ENCODE peak calls at places on chromosomes 1 and 21, in four cellular contexts. One of them, this sample, is unnamed.

GRCh38 chr1:39158330-39159086 is 46.0 kb upstream of the MACF1 start:
- DNase-seq in body of pancreas: peak; percentile 90
- DNase-seq in colonic mucosa: peak; percentile 95
- DNase-seq in uterus: no peak
- DNase-seq in this sample: peak; percentile 43

GRCh38 chr1:199970125-199970524 is 57.4 kb upstream of the NR5A2 start:
- DNase-seq in body of pancreas: no peak
- DNase-seq in colonic mucosa: no peak
- DNase-seq in uterus: no peak
- DNase-seq in this sample: no peak

GRCh38 chr1:81142099-81142776 is 658.5 kb upstream of the ADGRL2 start:
- DNase-seq in body of pancreas: no peak
- DNase-seq in colonic mucosa: no peak
- DNase-seq in uterus: no peak
- DNase-seq in this sample: no peak

GRCh38 chr1:28248273-28249012 is 10.9 kb upstream of the SESN2 start:
- DNase-seq in body of pancreas: peak; percentile 88
- DNase-seq in colonic mucosa: peak; percentile 93
- DNase-seq in uterus: peak; percentile 85
- DNase-seq in this sample: peak; percentile 63

GRCh38 chr1:12547586-12548225 is 70.3 kb downstream of the DHRS3 start:
- DNase-seq in body of pancreas: no peak
- DNase-seq in colonic mucosa: no peak
- DNase-seq in uterus: no peak
- DNase-seq in this sample: no peak

GRCh38 chr1:30655672-30656071 is 67.7 kb downstream of the MATN1 start:
- DNase-seq in body of pancreas: no peak
- DNase-seq in colonic mucosa: no peak
- DNase-seq in uterus: no peak
- DNase-seq in this sample: no peak

GRCh38 chr1:23590058-23590783 is 30.9 kb upstream of the ID3 start:
- DNase-seq in body of pancreas: no peak
- DNase-seq in colonic mucosa: no peak
- DNase-seq in uterus: no peak
- DNase-seq in this sample: no peak

GRCh38 chr1:60989745-60990718 is 92.3 kb upstream of the NFIA start:
- DNase-seq in body of pancreas: peak; percentile 32
- DNase-seq in colonic mucosa: no peak
- DNase-seq in uterus: peak; percentile 67
- DNase-seq in this sample: no peak

GRCh38 chr1:158329807-158330206 is 1.5 kb downstream of the CD1B start:
- DNase-seq in body of pancreas: no peak
- DNase-seq in colonic mucosa: no peak
- DNase-seq in uterus: no peak
- DNase-seq in this sample: no peak

GRCh38 chr1:226643701-226644540 is 95.2 kb downstream of the ITPKB start:
- DNase-seq in body of pancreas: no peak
- DNase-seq in colonic mucosa: no peak
- DNase-seq in uterus: peak; percentile 18
- DNase-seq in this sample: no peak

GRCh38 chr1:183185941-183186490 is at the start of gene LAMC2:
- DNase-seq in body of pancreas: peak; percentile 74
- DNase-seq in colonic mucosa: peak; percentile 73
- DNase-seq in uterus: peak; percentile 24
- DNase-seq in this sample: peak; percentile 58

GRCh38 chr1:178579562-178579961 is 66.7 kb downstream of the TEX35 start:
- DNase-seq in body of pancreas: no peak
- DNase-seq in colonic mucosa: no peak
- DNase-seq in uterus: no peak
- DNase-seq in this sample: no peak

GRCh38 chr1:109802136-109802900 is 38.6 kb upstream of the EPS8L3 start:
- DNase-seq in body of pancreas: no peak
- DNase-seq in colonic mucosa: peak; percentile 19
- DNase-seq in uterus: peak; percentile 11
- DNase-seq in this sample: no peak

GRCh38 chr1:178534137-178534868 is 21.4 kb downstream of the TEX35 start:
- DNase-seq in body of pancreas: no peak
- DNase-seq in colonic mucosa: no peak
- DNase-seq in uterus: no peak
- DNase-seq in this sample: no peak

GRCh38 chr1:25550155-25550506 is 6.7 kb downstream of the LDLRAP1 start:
- DNase-seq in body of pancreas: no peak
- DNase-seq in colonic mucosa: no peak
- DNase-seq in uterus: no peak
- DNase-seq in this sample: no peak

GRCh38 chr1:17012775-17013501 is 1.2 kb upstream of the ATP13A2 start:
- DNase-seq in body of pancreas: peak; percentile 71
- DNase-seq in colonic mucosa: no peak
- DNase-seq in uterus: no peak
- DNase-seq in this sample: no peak

GRCh38 chr21:43778469-43779335 is 2.6 kb upstream of the CSTB start:
- DNase-seq in body of pancreas: no peak
- DNase-seq in colonic mucosa: peak; percentile 29
- DNase-seq in uterus: no peak
- DNase-seq in this sample: no peak

GRCh38 chr1:20974069-20974468 is 187.0 kb upstream of the HP1BP3 start:
- DNase-seq in body of pancreas: no peak
- DNase-seq in colonic mucosa: no peak
- DNase-seq in uterus: no peak
- DNase-seq in this sample: no peak

GRCh38 chr1:177983824-177984528 is 14.1 kb upstream of the SEC16B start:
- DNase-seq in body of pancreas: peak; percentile 81
- DNase-seq in colonic mucosa: peak; percentile 32
- DNase-seq in uterus: peak; percentile 64
- DNase-seq in this sample: no peak

GRCh38 chr1:23088027-23088426 is 68.8 kb downstream of the KDM1A start:
- DNase-seq in body of pancreas: no peak
- DNase-seq in colonic mucosa: no peak
- DNase-seq in uterus: no peak
- DNase-seq in this sample: no peak

GRCh38 chr1:67664048-67664447 is 21.0 kb upstream of the GADD45A start:
- DNase-seq in body of pancreas: no peak
- DNase-seq in colonic mucosa: no peak
- DNase-seq in uterus: no peak
- DNase-seq in this sample: no peak

GRCh38 chr1:233113009-233113712 is 162.8 kb downstream of the NTPCR start:
- DNase-seq in body of pancreas: peak; percentile 47
- DNase-seq in colonic mucosa: peak; percentile 52
- DNase-seq in uterus: peak; percentile 88
- DNase-seq in this sample: no peak

DNA sequence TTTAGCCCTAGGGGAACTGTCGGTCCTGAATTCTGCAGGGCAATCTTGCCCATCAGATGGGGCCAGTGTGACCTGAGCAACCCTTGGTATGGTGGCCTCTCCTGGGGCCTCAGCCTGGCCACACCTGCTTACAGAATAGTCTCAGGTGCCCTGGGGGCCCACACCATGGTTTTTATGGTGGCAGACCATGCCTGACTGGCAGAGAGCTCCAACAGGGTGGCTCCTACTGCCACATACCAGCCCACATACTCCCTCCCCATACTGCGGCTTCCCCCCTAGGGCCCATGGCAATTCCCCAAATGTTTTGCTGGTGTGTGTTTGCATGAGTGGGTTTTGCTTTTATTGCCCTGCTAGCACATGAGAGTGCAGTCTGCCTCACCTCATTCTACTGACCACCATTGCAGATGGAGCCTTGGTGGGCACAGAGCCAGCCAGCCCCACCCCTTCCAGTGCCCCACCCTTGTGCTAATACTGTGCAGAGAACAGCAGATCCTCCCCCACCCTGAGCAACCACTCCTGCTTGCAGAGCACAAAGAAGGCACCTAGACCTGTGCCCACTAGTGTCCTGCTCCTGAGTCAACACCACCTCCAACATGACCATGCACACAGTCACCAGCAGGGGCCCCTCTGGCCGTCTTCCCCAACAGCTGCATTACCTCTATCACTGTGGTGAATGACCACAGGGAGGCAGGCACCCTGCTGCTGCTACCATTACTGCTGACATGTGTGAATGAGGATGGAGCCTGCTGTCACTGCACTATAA is 86.8 kb downstream of the GDAP2 start:
- DNase-seq in body of pancreas: no peak
- DNase-seq in colonic mucosa: no peak
- DNase-seq in uterus: no peak
- DNase-seq in this sample: no peak
- TF ChIP-seq CTCF in body of pancreas: peak; percentile 7
- TF ChIP-seq CTCF in colonic mucosa: no peak
- TF ChIP-seq CTCF in uterus: no peak
- TF ChIP-seq CTCF in this sample: peak; percentile 10

DNA sequence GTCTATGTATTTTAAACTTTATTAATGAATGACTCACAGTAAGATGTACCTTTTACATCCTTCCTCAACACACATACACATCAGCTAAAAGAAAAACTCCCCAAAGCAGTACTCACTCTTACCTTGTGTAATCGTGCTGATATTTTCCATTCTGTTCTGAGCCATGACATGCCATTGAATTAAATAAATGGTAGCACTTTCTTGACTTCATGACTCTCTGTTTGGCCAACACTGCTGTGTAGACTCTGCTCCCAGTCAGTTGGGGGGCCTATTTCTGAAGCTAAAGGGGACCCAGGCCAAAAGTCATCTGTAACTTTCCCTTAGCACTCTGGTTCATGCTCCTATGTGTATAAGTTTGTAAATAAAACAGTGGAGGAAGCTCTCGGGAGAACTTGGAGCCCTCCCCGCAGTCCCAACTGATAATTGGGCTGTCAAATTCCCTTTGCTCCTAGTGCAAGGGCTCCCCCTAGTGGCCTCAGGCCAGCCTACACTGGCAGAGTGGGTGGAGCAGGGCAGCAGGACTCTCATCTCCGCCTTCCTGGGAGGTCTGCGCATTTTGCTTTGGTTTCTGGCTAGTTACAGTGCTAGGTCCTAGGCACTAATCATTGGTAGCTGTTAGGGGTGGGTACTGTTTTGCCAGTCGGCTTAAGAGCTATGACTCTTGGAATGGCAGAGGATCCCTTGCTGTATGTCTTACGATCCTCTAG is 1.7 kb upstream of the FYB2 start:
- DNase-seq in body of pancreas: peak; percentile 89
- DNase-seq in colonic mucosa: peak; percentile 90
- DNase-seq in uterus: peak; percentile 18
- DNase-seq in this sample: peak; percentile 86
- TF ChIP-seq CTCF in body of pancreas: peak; percentile 85
- TF ChIP-seq CTCF in colonic mucosa: peak; percentile 88
- TF ChIP-seq CTCF in uterus: peak; percentile 36
- TF ChIP-seq CTCF in this sample: peak; percentile 99

DNA sequence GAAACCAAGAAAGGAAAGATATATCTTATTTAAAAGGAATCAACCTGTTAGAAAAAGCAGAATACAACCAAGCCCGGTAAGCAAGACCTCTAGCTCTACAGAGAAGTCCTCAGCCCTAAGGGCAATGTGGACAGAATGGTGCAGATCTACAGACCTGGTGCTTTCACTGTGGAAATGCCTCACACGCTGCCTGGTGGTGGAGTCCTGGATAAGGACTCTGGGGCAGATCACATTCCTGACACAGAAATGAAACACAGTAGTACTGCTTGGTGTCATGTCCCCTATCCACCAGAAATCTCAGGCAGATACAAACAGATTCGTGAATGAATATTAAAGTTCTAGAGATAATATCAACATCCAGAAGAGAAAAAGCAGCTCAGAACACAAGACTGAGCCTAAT is 6.8 kb downstream of the CNN3 start:
- DNase-seq in body of pancreas: no peak
- DNase-seq in colonic mucosa: no peak
- DNase-seq in uterus: no peak
- DNase-seq in this sample: no peak
- TF ChIP-seq CTCF in body of pancreas: no peak
- TF ChIP-seq CTCF in colonic mucosa: no peak
- TF ChIP-seq CTCF in uterus: no peak
- TF ChIP-seq CTCF in this sample: no peak

GRCh38 chr1:145857170-145857569 is 1.7 kb downstream of the PIAS3 start:
- DNase-seq in body of pancreas: no peak
- DNase-seq in colonic mucosa: no peak
- DNase-seq in uterus: no peak
- DNase-seq in this sample: no peak

GRCh38 chr1:145858937-145859490 is at the start of gene PIAS3:
- DNase-seq in body of pancreas: peak; percentile 97
- DNase-seq in colonic mucosa: peak; percentile 97
- DNase-seq in uterus: peak; percentile 96
- DNase-seq in this sample: peak; percentile 90

GRCh38 chr1:145855426-145855948 is 3.4 kb downstream of the PIAS3 start:
- DNase-seq in body of pancreas: no peak
- DNase-seq in colonic mucosa: no peak
- DNase-seq in uterus: no peak
- DNase-seq in this sample: no peak

GRCh38 chr1:145859491-145860159 is 744 bp upstream of the PIAS3 start:
- DNase-seq in body of pancreas: peak; percentile 95
- DNase-seq in colonic mucosa: peak; percentile 93
- DNase-seq in uterus: peak; percentile 94
- DNase-seq in this sample: peak; percentile 70

DNA sequence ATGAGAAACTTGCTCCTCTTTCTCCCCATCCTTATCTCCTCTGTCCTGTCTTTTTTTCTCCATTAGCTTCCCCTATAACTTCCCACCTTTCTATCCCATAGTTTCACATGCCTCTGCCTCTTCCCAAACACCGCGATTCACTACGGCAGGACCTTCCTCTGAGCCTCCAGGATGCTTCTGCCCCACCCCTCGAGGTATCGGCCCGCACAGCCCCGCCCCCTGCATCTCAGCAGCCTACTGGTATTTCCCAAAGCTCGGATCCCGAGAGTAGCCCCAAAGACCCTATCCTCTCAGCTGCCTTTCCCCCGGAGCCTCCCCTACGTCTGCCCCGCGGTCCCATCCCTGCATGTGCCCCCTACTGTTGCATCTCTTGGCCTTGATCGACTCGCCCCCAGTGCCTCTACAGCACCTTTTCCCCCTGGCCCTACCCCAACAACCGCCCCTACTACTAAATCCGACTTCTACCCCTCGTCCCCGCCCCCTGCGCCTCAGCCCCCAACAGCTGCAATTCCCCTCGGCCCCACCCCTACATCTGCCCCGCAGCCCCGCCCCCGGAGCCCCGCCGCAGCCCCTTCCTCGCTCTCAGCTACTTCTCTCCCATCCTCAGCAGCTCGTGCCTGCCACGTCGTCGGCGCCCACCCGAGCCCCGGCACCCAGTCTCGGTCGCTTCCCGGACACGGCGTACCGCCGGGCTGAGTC is 494 bp downstream of the PIAS3 start:
- DNase-seq in body of pancreas: peak; percentile 58
- DNase-seq in colonic mucosa: peak; percentile 75
- DNase-seq in uterus: peak; percentile 67
- DNase-seq in this sample: no peak
- TF ChIP-seq CTCF in body of pancreas: no peak
- TF ChIP-seq CTCF in colonic mucosa: no peak
- TF ChIP-seq CTCF in uterus: no peak
- TF ChIP-seq CTCF in this sample: no peak

DNA sequence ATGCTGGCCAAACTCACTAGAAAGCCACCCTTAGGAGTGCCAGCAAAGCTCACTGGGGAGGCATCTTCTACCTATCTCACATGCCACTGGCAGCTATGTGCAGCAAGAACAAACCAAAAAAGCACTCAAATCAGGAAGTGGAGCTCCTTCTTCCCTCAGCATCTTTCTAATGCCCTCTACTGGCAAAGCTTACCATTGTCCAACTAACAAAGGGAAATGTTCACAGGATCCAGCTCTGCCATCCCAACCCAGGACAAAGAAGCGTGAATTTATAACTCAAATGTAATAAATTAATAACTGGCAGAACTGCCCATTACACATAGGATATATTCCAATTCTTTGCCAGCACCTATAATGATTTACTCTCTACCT is 38.9 kb downstream of the LEPR start:
- DNase-seq in body of pancreas: no peak
- DNase-seq in colonic mucosa: no peak
- DNase-seq in uterus: no peak
- DNase-seq in this sample: no peak
- TF ChIP-seq CTCF in body of pancreas: peak; percentile 42
- TF ChIP-seq CTCF in colonic mucosa: no peak
- TF ChIP-seq CTCF in uterus: peak; percentile 16
- TF ChIP-seq CTCF in this sample: peak; percentile 49